ENCODE peak calls at places on chromosome 17, in five cellular contexts. One of them, this sample, is unnamed.

GRCh38 chr17:39244600-39245570 is 19.1 kb upstream of the STAC2 start:
- DNase-seq in NCI-H748 treated with DMSO at 0.1 percent for 48 hours: peak
- DNase-seq in amygdala: peak
- DNase-seq in stimulated activated CD4-positive, alpha-beta T cell treated with anti-CD3 and anti-CD28 coated beads, Interleukin-4, amount 100 ng/mL, for 24 hours: peak
- DNase-seq in HTR-8/SVneo: peak
- DNase-seq in this sample: peak

GRCh38 chr17:81385320-81386111 is 9.7 kb upstream of the BAHCC1 start:
- DNase-seq in NCI-H748 treated with DMSO at 0.1 percent for 48 hours: no peak
- DNase-seq in amygdala: peak
- DNase-seq in stimulated activated CD4-positive, alpha-beta T cell treated with anti-CD3 and anti-CD28 coated beads, Interleukin-4, amount 100 ng/mL, for 24 hours: no peak
- DNase-seq in HTR-8/SVneo: no peak
- DNase-seq in this sample: no peak

GRCh38 chr17:35799942-35800341 is 4.5 kb upstream of the MMP28 start:
- DNase-seq in NCI-H748 treated with DMSO at 0.1 percent for 48 hours: no peak
- DNase-seq in amygdala: peak
- DNase-seq in stimulated activated CD4-positive, alpha-beta T cell treated with anti-CD3 and anti-CD28 coated beads, Interleukin-4, amount 100 ng/mL, for 24 hours: no peak
- DNase-seq in HTR-8/SVneo: peak
- DNase-seq in this sample: no peak

GRCh38 chr17:10725262-10725661 is 4.6 kb downstream of the TMEM220 start:
- DNase-seq in NCI-H748 treated with DMSO at 0.1 percent for 48 hours: no peak
- DNase-seq in amygdala: no peak
- DNase-seq in stimulated activated CD4-positive, alpha-beta T cell treated with anti-CD3 and anti-CD28 coated beads, Interleukin-4, amount 100 ng/mL, for 24 hours: no peak
- DNase-seq in HTR-8/SVneo: no peak
- DNase-seq in this sample: no peak

GRCh38 chr17:20966869-20967268 is 75.9 kb downstream of the USP22 start:
- DNase-seq in NCI-H748 treated with DMSO at 0.1 percent for 48 hours: no peak
- DNase-seq in amygdala: no peak
- DNase-seq in stimulated activated CD4-positive, alpha-beta T cell treated with anti-CD3 and anti-CD28 coated beads, Interleukin-4, amount 100 ng/mL, for 24 hours: no peak
- DNase-seq in HTR-8/SVneo: no peak
- DNase-seq in this sample: no peak

GRCh38 chr17:62630365-62631085 is 3.1 kb downstream of the MRC2 start:
- DNase-seq in NCI-H748 treated with DMSO at 0.1 percent for 48 hours: no peak
- DNase-seq in amygdala: no peak
- DNase-seq in stimulated activated CD4-positive, alpha-beta T cell treated with anti-CD3 and anti-CD28 coated beads, Interleukin-4, amount 100 ng/mL, for 24 hours: no peak
- DNase-seq in HTR-8/SVneo: no peak
- DNase-seq in this sample: no peak

GRCh38 chr17:42518755-42519545 is 17.1 kb upstream of the NAGLU start:
- DNase-seq in NCI-H748 treated with DMSO at 0.1 percent for 48 hours: no peak
- DNase-seq in amygdala: peak
- DNase-seq in stimulated activated CD4-positive, alpha-beta T cell treated with anti-CD3 and anti-CD28 coated beads, Interleukin-4, amount 100 ng/mL, for 24 hours: no peak
- DNase-seq in HTR-8/SVneo: peak
- DNase-seq in this sample: no peak

GRCh38 chr17:1143573-1143972 is 36.2 kb downstream of the ABR start:
- DNase-seq in NCI-H748 treated with DMSO at 0.1 percent for 48 hours: no peak
- DNase-seq in amygdala: no peak
- DNase-seq in stimulated activated CD4-positive, alpha-beta T cell treated with anti-CD3 and anti-CD28 coated beads, Interleukin-4, amount 100 ng/mL, for 24 hours: no peak
- DNase-seq in HTR-8/SVneo: no peak
- DNase-seq in this sample: no peak

GRCh38 chr17:54754560-54754959 is 146.1 kb upstream of the TOM1L1 start:
- DNase-seq in NCI-H748 treated with DMSO at 0.1 percent for 48 hours: peak
- DNase-seq in amygdala: no peak
- DNase-seq in stimulated activated CD4-positive, alpha-beta T cell treated with anti-CD3 and anti-CD28 coated beads, Interleukin-4, amount 100 ng/mL, for 24 hours: no peak
- DNase-seq in HTR-8/SVneo: no peak
- DNase-seq in this sample: no peak

GRCh38 chr17:18224428-18225120 is 861 bp upstream of the LLGL1 start:
- DNase-seq in NCI-H748 treated with DMSO at 0.1 percent for 48 hours: no peak
- DNase-seq in amygdala: no peak
- DNase-seq in stimulated activated CD4-positive, alpha-beta T cell treated with anti-CD3 and anti-CD28 coated beads, Interleukin-4, amount 100 ng/mL, for 24 hours: no peak
- DNase-seq in HTR-8/SVneo: no peak
- DNase-seq in this sample: no peak

GRCh38 chr17:2053380-2054261 is 1.3 kb upstream of the HIC1 start:
- DNase-seq in NCI-H748 treated with DMSO at 0.1 percent for 48 hours: peak
- DNase-seq in amygdala: peak
- DNase-seq in stimulated activated CD4-positive, alpha-beta T cell treated with anti-CD3 and anti-CD28 coated beads, Interleukin-4, amount 100 ng/mL, for 24 hours: peak
- DNase-seq in HTR-8/SVneo: no peak
- DNase-seq in this sample: no peak

GRCh38 chr17:40356906-40357861 is 7.4 kb downstream of the GJD3 start:
- DNase-seq in NCI-H748 treated with DMSO at 0.1 percent for 48 hours: no peak
- DNase-seq in amygdala: no peak
- DNase-seq in stimulated activated CD4-positive, alpha-beta T cell treated with anti-CD3 and anti-CD28 coated beads, Interleukin-4, amount 100 ng/mL, for 24 hours: no peak
- DNase-seq in HTR-8/SVneo: no peak
- DNase-seq in this sample: no peak

GRCh38 chr17:21674242-21674731 is 18.0 kb upstream of the KCNJ18 start:
- DNase-seq in NCI-H748 treated with DMSO at 0.1 percent for 48 hours: peak
- DNase-seq in amygdala: no peak
- DNase-seq in stimulated activated CD4-positive, alpha-beta T cell treated with anti-CD3 and anti-CD28 coated beads, Interleukin-4, amount 100 ng/mL, for 24 hours: no peak
- DNase-seq in HTR-8/SVneo: no peak
- DNase-seq in this sample: no peak

GRCh38 chr17:79942591-79943353 is 92.9 kb downstream of the TBC1D16 start:
- DNase-seq in NCI-H748 treated with DMSO at 0.1 percent for 48 hours: no peak
- DNase-seq in amygdala: no peak
- DNase-seq in stimulated activated CD4-positive, alpha-beta T cell treated with anti-CD3 and anti-CD28 coated beads, Interleukin-4, amount 100 ng/mL, for 24 hours: no peak
- DNase-seq in HTR-8/SVneo: no peak
- DNase-seq in this sample: peak

GRCh38 chr17:34199932-34200534 is 55.1 kb upstream of the CCL2 start:
- DNase-seq in NCI-H748 treated with DMSO at 0.1 percent for 48 hours: peak
- DNase-seq in amygdala: peak
- DNase-seq in stimulated activated CD4-positive, alpha-beta T cell treated with anti-CD3 and anti-CD28 coated beads, Interleukin-4, amount 100 ng/mL, for 24 hours: peak
- DNase-seq in HTR-8/SVneo: peak
- DNase-seq in this sample: peak

GRCh38 chr17:40596261-40596919 is 31.1 kb upstream of the CCR7 start:
- DNase-seq in NCI-H748 treated with DMSO at 0.1 percent for 48 hours: no peak
- DNase-seq in amygdala: no peak
- DNase-seq in stimulated activated CD4-positive, alpha-beta T cell treated with anti-CD3 and anti-CD28 coated beads, Interleukin-4, amount 100 ng/mL, for 24 hours: peak
- DNase-seq in HTR-8/SVneo: no peak
- DNase-seq in this sample: no peak

GRCh38 chr17:69423450-69423849 is 9.0 kb downstream of the MAP2K6 start:
- DNase-seq in NCI-H748 treated with DMSO at 0.1 percent for 48 hours: no peak
- DNase-seq in amygdala: no peak
- DNase-seq in stimulated activated CD4-positive, alpha-beta T cell treated with anti-CD3 and anti-CD28 coated beads, Interleukin-4, amount 100 ng/mL, for 24 hours: no peak
- DNase-seq in HTR-8/SVneo: no peak
- DNase-seq in this sample: no peak

GRCh38 chr17:21005803-21006202 is 37.0 kb downstream of the USP22 start:
- DNase-seq in NCI-H748 treated with DMSO at 0.1 percent for 48 hours: no peak
- DNase-seq in amygdala: no peak
- DNase-seq in stimulated activated CD4-positive, alpha-beta T cell treated with anti-CD3 and anti-CD28 coated beads, Interleukin-4, amount 100 ng/mL, for 24 hours: no peak
- DNase-seq in HTR-8/SVneo: no peak
- DNase-seq in this sample: no peak

GRCh38 chr17:72427761-72428109 is 306.9 kb downstream of the SOX9 start:
- DNase-seq in NCI-H748 treated with DMSO at 0.1 percent for 48 hours: no peak
- DNase-seq in amygdala: no peak
- DNase-seq in stimulated activated CD4-positive, alpha-beta T cell treated with anti-CD3 and anti-CD28 coated beads, Interleukin-4, amount 100 ng/mL, for 24 hours: no peak
- DNase-seq in HTR-8/SVneo: no peak
- DNase-seq in this sample: no peak

GRCh38 chr17:18910881-18911280 is 41.1 kb upstream of the SLC5A10 start:
- DNase-seq in NCI-H748 treated with DMSO at 0.1 percent for 48 hours: no peak
- DNase-seq in amygdala: no peak
- DNase-seq in stimulated activated CD4-positive, alpha-beta T cell treated with anti-CD3 and anti-CD28 coated beads, Interleukin-4, amount 100 ng/mL, for 24 hours: no peak
- DNase-seq in HTR-8/SVneo: no peak
- DNase-seq in this sample: no peak

GRCh38 chr17:66803474-66803951 is 31.4 kb upstream of the CACNG5 start:
- DNase-seq in NCI-H748 treated with DMSO at 0.1 percent for 48 hours: no peak
- DNase-seq in amygdala: no peak
- DNase-seq in stimulated activated CD4-positive, alpha-beta T cell treated with anti-CD3 and anti-CD28 coated beads, Interleukin-4, amount 100 ng/mL, for 24 hours: no peak
- DNase-seq in HTR-8/SVneo: no peak
- DNase-seq in this sample: no peak

GRCh38 chr17:44990994-44991393 is 22.9 kb upstream of the C1QL1 start:
- DNase-seq in NCI-H748 treated with DMSO at 0.1 percent for 48 hours: no peak
- DNase-seq in amygdala: no peak
- DNase-seq in stimulated activated CD4-positive, alpha-beta T cell treated with anti-CD3 and anti-CD28 coated beads, Interleukin-4, amount 100 ng/mL, for 24 hours: no peak
- DNase-seq in HTR-8/SVneo: no peak
- DNase-seq in this sample: peak

GRCh38 chr17:7852919-7853692 is 1.8 kb upstream of the TMEM88 start:
- DNase-seq in NCI-H748 treated with DMSO at 0.1 percent for 48 hours: no peak
- DNase-seq in amygdala: no peak
- DNase-seq in stimulated activated CD4-positive, alpha-beta T cell treated with anti-CD3 and anti-CD28 coated beads, Interleukin-4, amount 100 ng/mL, for 24 hours: peak
- DNase-seq in HTR-8/SVneo: no peak
- DNase-seq in this sample: no peak

GRCh38 chr17:15230866-15231265 is 34.3 kb downstream of the PMP22 start:
- DNase-seq in NCI-H748 treated with DMSO at 0.1 percent for 48 hours: no peak
- DNase-seq in amygdala: no peak
- DNase-seq in stimulated activated CD4-positive, alpha-beta T cell treated with anti-CD3 and anti-CD28 coated beads, Interleukin-4, amount 100 ng/mL, for 24 hours: no peak
- DNase-seq in HTR-8/SVneo: no peak
- DNase-seq in this sample: no peak

This sample was measured in dermis microvascular lymphatic vessel endothelial cell.